ENCODE peak calls at places on chromosomes 1 and 21, in nine cellular contexts. One of them, this sample, is unnamed.

GRCh38 chr1:48608882-48609281 is 136.9 kb upstream of the SPATA6 start:
- DNase-seq in dorsolateral prefrontal cortex: no peak
- DNase-seq in cardiac fibroblast: no peak
- DNase-seq in Caco-2: no peak
- DNase-seq in epithelial cell of esophagus: no peak
- DNase-seq in lower leg skin: no peak
- DNase-seq in lower lobe of right lung: no peak
- DNase-seq in Peyer's patch: no peak
- DNase-seq in fibroblast of lung: no peak
- DNase-seq in this sample: no peak

GRCh38 chr1:230267338-230268065 is 158.6 kb downstream of the PGBD5 start:
- DNase-seq in lower leg skin: no peak
- DNase-seq in Caco-2: peak
- DNase-seq in Peyer's patch: peak
- DNase-seq in dorsolateral prefrontal cortex: no peak
- DNase-seq in fibroblast of lung: no peak
- DNase-seq in lower lobe of right lung: no peak
- DNase-seq in cardiac fibroblast: no peak
- DNase-seq in epithelial cell of esophagus: no peak
- DNase-seq in this sample: no peak

GRCh38 chr21:36186506-36187399 is 30.1 kb downstream of the DOP1B start:
- DNase-seq in fibroblast of lung: no peak
- DNase-seq in Caco-2: no peak
- DNase-seq in lower leg skin: no peak
- DNase-seq in dorsolateral prefrontal cortex: no peak
- DNase-seq in Peyer's patch: no peak
- DNase-seq in cardiac fibroblast: no peak
- DNase-seq in lower lobe of right lung: no peak
- DNase-seq in epithelial cell of esophagus: no peak
- DNase-seq in this sample: no peak

GRCh38 chr1:119554188-119554587 is 47.2 kb downstream of the HSD3B1 start:
- DNase-seq in Peyer's patch: no peak
- DNase-seq in fibroblast of lung: peak
- DNase-seq in cardiac fibroblast: peak
- DNase-seq in dorsolateral prefrontal cortex: no peak
- DNase-seq in lower lobe of right lung: no peak
- DNase-seq in epithelial cell of esophagus: no peak
- DNase-seq in lower leg skin: no peak
- DNase-seq in Caco-2: no peak
- DNase-seq in this sample: no peak

GRCh38 chr21:38297193-38297592 is 40.4 kb downstream of the KCNJ15 start:
- DNase-seq in epithelial cell of esophagus: peak
- DNase-seq in Caco-2: no peak
- DNase-seq in dorsolateral prefrontal cortex: no peak
- DNase-seq in lower lobe of right lung: no peak
- DNase-seq in fibroblast of lung: peak
- DNase-seq in cardiac fibroblast: peak
- DNase-seq in Peyer's patch: no peak
- DNase-seq in lower leg skin: no peak
- DNase-seq in this sample: no peak

GRCh38 chr1:163412216-163412615 is 90.5 kb downstream of the NUF2 start:
- DNase-seq in lower leg skin: no peak
- DNase-seq in Peyer's patch: no peak
- DNase-seq in cardiac fibroblast: no peak
- DNase-seq in Caco-2: no peak
- DNase-seq in fibroblast of lung: no peak
- DNase-seq in dorsolateral prefrontal cortex: no peak
- DNase-seq in lower lobe of right lung: no peak
- DNase-seq in epithelial cell of esophagus: no peak
- DNase-seq in this sample: no peak

GRCh38 chr1:41751804-41752513 is 166.8 kb downstream of the HIVEP3 start:
- DNase-seq in cardiac fibroblast: peak
- DNase-seq in dorsolateral prefrontal cortex: peak
- DNase-seq in Peyer's patch: no peak
- DNase-seq in Caco-2: no peak
- DNase-seq in epithelial cell of esophagus: no peak
- DNase-seq in fibroblast of lung: peak
- DNase-seq in lower lobe of right lung: peak
- DNase-seq in lower leg skin: no peak
- DNase-seq in this sample: no peak

GRCh38 chr1:3611170-3612019 is at the start of gene MEGF6:
- DNase-seq in lower leg skin: peak
- DNase-seq in Caco-2: peak
- DNase-seq in cardiac fibroblast: peak
- DNase-seq in Peyer's patch: peak
- DNase-seq in dorsolateral prefrontal cortex: no peak
- DNase-seq in fibroblast of lung: no peak
- DNase-seq in epithelial cell of esophagus: peak
- DNase-seq in lower lobe of right lung: peak
- DNase-seq in this sample: no peak

GRCh38 chr1:64882574-64883255 is 83.6 kb downstream of the JAK1 start:
- DNase-seq in fibroblast of lung: no peak
- DNase-seq in epithelial cell of esophagus: no peak
- DNase-seq in cardiac fibroblast: no peak
- DNase-seq in lower lobe of right lung: no peak
- DNase-seq in Caco-2: no peak
- DNase-seq in Peyer's patch: no peak
- DNase-seq in lower leg skin: no peak
- DNase-seq in dorsolateral prefrontal cortex: no peak
- DNase-seq in this sample: no peak

GRCh38 chr1:186985889-186986491 is 157.2 kb downstream of the PLA2G4A start:
- DNase-seq in cardiac fibroblast: peak
- DNase-seq in dorsolateral prefrontal cortex: no peak
- DNase-seq in epithelial cell of esophagus: peak
- DNase-seq in fibroblast of lung: peak
- DNase-seq in lower lobe of right lung: no peak
- DNase-seq in Peyer's patch: no peak
- DNase-seq in Caco-2: peak
- DNase-seq in lower leg skin: no peak
- DNase-seq in this sample: no peak

GRCh38 chr1:155322571-155322952 is 1.9 kb downstream of the RUSC1 start:
- DNase-seq in Caco-2: peak
- DNase-seq in lower lobe of right lung: peak
- DNase-seq in lower leg skin: peak
- DNase-seq in fibroblast of lung: peak
- DNase-seq in cardiac fibroblast: peak
- DNase-seq in epithelial cell of esophagus: peak
- DNase-seq in Peyer's patch: peak
- DNase-seq in dorsolateral prefrontal cortex: peak
- DNase-seq in this sample: no peak

GRCh38 chr1:216498277-216498676 is 75.0 kb upstream of the USH2A start:
- DNase-seq in epithelial cell of esophagus: no peak
- DNase-seq in lower leg skin: no peak
- DNase-seq in cardiac fibroblast: no peak
- DNase-seq in fibroblast of lung: no peak
- DNase-seq in Caco-2: no peak
- DNase-seq in lower lobe of right lung: no peak
- DNase-seq in dorsolateral prefrontal cortex: no peak
- DNase-seq in Peyer's patch: no peak
- DNase-seq in this sample: no peak

GRCh38 chr1:206586501-206587445 is 25.5 kb downstream of the EIF2D start:
- DNase-seq in fibroblast of lung: no peak
- DNase-seq in dorsolateral prefrontal cortex: no peak
- DNase-seq in Caco-2: no peak
- DNase-seq in lower lobe of right lung: no peak
- DNase-seq in lower leg skin: no peak
- DNase-seq in cardiac fibroblast: no peak
- DNase-seq in Peyer's patch: no peak
- DNase-seq in epithelial cell of esophagus: peak
- DNase-seq in this sample: peak

GRCh38 chr1:192513196-192513595 is 62.4 kb upstream of the RGS1 start:
- DNase-seq in epithelial cell of esophagus: no peak
- DNase-seq in lower lobe of right lung: no peak
- DNase-seq in dorsolateral prefrontal cortex: no peak
- DNase-seq in fibroblast of lung: no peak
- DNase-seq in Peyer's patch: no peak
- DNase-seq in lower leg skin: no peak
- DNase-seq in Caco-2: no peak
- DNase-seq in cardiac fibroblast: no peak
- DNase-seq in this sample: no peak

GRCh38 chr21:44548922-44549321 is 2.4 kb downstream of the KRTAP10-2 start:
- DNase-seq in cardiac fibroblast: no peak
- DNase-seq in Peyer's patch: peak
- DNase-seq in Caco-2: no peak
- DNase-seq in lower leg skin: peak
- DNase-seq in dorsolateral prefrontal cortex: no peak
- DNase-seq in lower lobe of right lung: no peak
- DNase-seq in fibroblast of lung: no peak
- DNase-seq in epithelial cell of esophagus: peak
- DNase-seq in this sample: no peak

GRCh38 chr1:48422009-48422408 is 50.0 kb downstream of the SPATA6 start:
- DNase-seq in lower leg skin: no peak
- DNase-seq in Peyer's patch: no peak
- DNase-seq in dorsolateral prefrontal cortex: no peak
- DNase-seq in cardiac fibroblast: no peak
- DNase-seq in fibroblast of lung: no peak
- DNase-seq in epithelial cell of esophagus: no peak
- DNase-seq in lower lobe of right lung: no peak
- DNase-seq in Caco-2: no peak
- DNase-seq in this sample: no peak

GRCh38 chr1:49197081-49197480 is 420.4 kb upstream of the BEND5 start:
- DNase-seq in epithelial cell of esophagus: no peak
- DNase-seq in lower leg skin: no peak
- DNase-seq in Peyer's patch: no peak
- DNase-seq in lower lobe of right lung: no peak
- DNase-seq in dorsolateral prefrontal cortex: no peak
- DNase-seq in fibroblast of lung: no peak
- DNase-seq in cardiac fibroblast: no peak
- DNase-seq in Caco-2: no peak
- DNase-seq in this sample: no peak

GRCh38 chr21:26756491-26757159 is 88.6 kb downstream of the ADAMTS1 start:
- DNase-seq in lower leg skin: no peak
- DNase-seq in fibroblast of lung: no peak
- DNase-seq in Peyer's patch: no peak
- DNase-seq in Caco-2: no peak
- DNase-seq in lower lobe of right lung: no peak
- DNase-seq in epithelial cell of esophagus: no peak
- DNase-seq in dorsolateral prefrontal cortex: no peak
- DNase-seq in cardiac fibroblast: no peak
- DNase-seq in this sample: no peak

GRCh38 chr1:176241385-176242015 is 34.4 kb upstream of the COP1 start:
- DNase-seq in epithelial cell of esophagus: peak
- DNase-seq in lower leg skin: no peak
- DNase-seq in dorsolateral prefrontal cortex: no peak
- DNase-seq in Caco-2: peak
- DNase-seq in cardiac fibroblast: peak
- DNase-seq in fibroblast of lung: peak
- DNase-seq in lower lobe of right lung: no peak
- DNase-seq in Peyer's patch: no peak
- DNase-seq in this sample: no peak

GRCh38 chr1:68331117-68331865 is 99.0 kb upstream of the WLS start:
- DNase-seq in epithelial cell of esophagus: peak
- DNase-seq in Peyer's patch: no peak
- DNase-seq in Caco-2: no peak
- DNase-seq in lower leg skin: no peak
- DNase-seq in cardiac fibroblast: peak
- DNase-seq in lower lobe of right lung: no peak
- DNase-seq in dorsolateral prefrontal cortex: no peak
- DNase-seq in fibroblast of lung: peak
- DNase-seq in this sample: no peak

DNA sequence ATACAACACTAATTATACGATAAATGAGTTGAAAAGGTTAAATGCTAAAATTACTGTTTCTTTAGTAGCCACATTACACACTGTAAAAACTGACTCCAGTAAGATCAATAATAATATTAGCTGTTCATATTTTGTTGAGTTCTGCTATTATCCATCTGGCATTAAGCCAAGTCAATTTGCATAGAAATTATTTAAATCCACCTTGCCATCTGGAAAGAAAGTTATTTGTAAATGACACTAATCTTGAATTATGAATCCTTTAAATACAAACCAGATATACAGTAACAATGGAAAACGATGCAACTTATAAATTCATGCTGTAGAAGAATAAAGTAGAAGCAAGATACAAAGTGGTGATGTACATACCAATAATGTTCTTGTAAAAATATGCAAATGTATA is 81.4 kb upstream of the BCL10 start:
- DNase-seq in dorsolateral prefrontal cortex: no peak
- DNase-seq in lower leg skin: no peak
- DNase-seq in fibroblast of lung: no peak
- DNase-seq in Peyer's patch: no peak
- DNase-seq in epithelial cell of esophagus: no peak
- DNase-seq in Caco-2: no peak
- DNase-seq in lower lobe of right lung: no peak
- DNase-seq in cardiac fibroblast: no peak
- DNase-seq in this sample: no peak
- H3K4me3 ChIP-seq in dorsolateral prefrontal cortex: no peak
- H3K4me3 ChIP-seq in lower leg skin: no peak
- H3K4me3 ChIP-seq in fibroblast of lung: no peak
- H3K4me3 ChIP-seq in Peyer's patch: no peak
- H3K4me3 ChIP-seq in epithelial cell of esophagus: no peak
- H3K4me3 ChIP-seq in Caco-2: no peak
- H3K4me3 ChIP-seq in lower lobe of right lung: no peak
- H3K4me3 ChIP-seq in cardiac fibroblast: no peak
- H3K4me3 ChIP-seq in this sample: no peak

GRCh38 chr1:51569284-51570062 is 47.4 kb upstream of the OSBPL9 start:
- DNase-seq in cardiac fibroblast: peak
- DNase-seq in epithelial cell of esophagus: peak
- DNase-seq in lower lobe of right lung: no peak
- DNase-seq in dorsolateral prefrontal cortex: no peak
- DNase-seq in Caco-2: peak
- DNase-seq in Peyer's patch: peak
- DNase-seq in lower leg skin: no peak
- DNase-seq in fibroblast of lung: peak
- DNase-seq in this sample: no peak
- TF ChIP-seq CTCF in cardiac fibroblast: peak
- TF ChIP-seq CTCF in epithelial cell of esophagus: peak
- TF ChIP-seq CTCF in lower lobe of right lung: no peak
- TF ChIP-seq CTCF in dorsolateral prefrontal cortex: no peak
- TF ChIP-seq CTCF in Caco-2: no peak
- TF ChIP-seq CTCF in Peyer's patch: no peak
- TF ChIP-seq CTCF in lower leg skin: no peak
- TF ChIP-seq CTCF in fibroblast of lung: peak
- TF ChIP-seq CTCF in this sample: peak

GRCh38 chr21:41778974-41779600 is 12.2 kb upstream of the RIPK4 start:
- DNase-seq in dorsolateral prefrontal cortex: no peak
- DNase-seq in lower lobe of right lung: no peak
- DNase-seq in Peyer's patch: peak
- DNase-seq in epithelial cell of esophagus: no peak
- DNase-seq in Caco-2: peak
- DNase-seq in fibroblast of lung: no peak
- DNase-seq in cardiac fibroblast: no peak
- DNase-seq in lower leg skin: no peak
- DNase-seq in this sample: peak
- H3K4me3 ChIP-seq in dorsolateral prefrontal cortex: no peak
- H3K4me3 ChIP-seq in lower lobe of right lung: no peak
- H3K4me3 ChIP-seq in Peyer's patch: peak
- H3K4me3 ChIP-seq in epithelial cell of esophagus: no peak
- H3K4me3 ChIP-seq in Caco-2: peak
- H3K4me3 ChIP-seq in fibroblast of lung: no peak
- H3K4me3 ChIP-seq in cardiac fibroblast: no peak
- H3K4me3 ChIP-seq in lower leg skin: no peak
- H3K4me3 ChIP-seq in this sample: no peak

DNA sequence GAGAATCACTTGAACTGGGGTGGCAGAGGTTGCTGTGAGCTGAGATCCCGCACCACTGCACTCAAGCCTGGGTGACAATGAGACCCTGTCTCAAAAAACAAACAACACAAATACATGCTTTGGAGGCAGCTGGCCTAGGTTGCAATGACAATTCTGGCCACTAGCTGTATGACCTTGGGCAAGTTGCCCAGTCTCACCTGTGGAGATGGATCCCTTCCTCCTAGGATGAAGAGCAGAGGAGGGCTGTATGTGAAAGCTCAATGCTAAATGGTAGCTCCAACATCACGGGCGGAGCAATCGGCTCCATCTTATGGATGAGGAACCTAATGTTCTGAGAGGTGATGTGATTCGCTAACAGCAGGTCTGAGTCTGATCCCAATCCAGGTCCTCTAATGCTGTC is 20.6 kb downstream of the ADORA1 start:
- DNase-seq in epithelial cell of esophagus: peak
- DNase-seq in Caco-2: no peak
- DNase-seq in lower lobe of right lung: peak
- DNase-seq in lower leg skin: no peak
- DNase-seq in Peyer's patch: no peak
- DNase-seq in cardiac fibroblast: no peak
- DNase-seq in dorsolateral prefrontal cortex: no peak
- DNase-seq in fibroblast of lung: no peak
- DNase-seq in this sample: peak
- TF ChIP-seq CTCF in epithelial cell of esophagus: peak
- TF ChIP-seq CTCF in Caco-2: peak
- TF ChIP-seq CTCF in lower lobe of right lung: no peak
- TF ChIP-seq CTCF in lower leg skin: no peak
- TF ChIP-seq CTCF in Peyer's patch: peak
- TF ChIP-seq CTCF in cardiac fibroblast: peak
- TF ChIP-seq CTCF in dorsolateral prefrontal cortex: peak
- TF ChIP-seq CTCF in fibroblast of lung: peak
- TF ChIP-seq CTCF in this sample: peak